ENCODE peak calls at places on chromosome 2, in six cellular contexts. P, C, O, F, J and M are unnamed samples.
A peak's percentile ranks its signal among the peaks of the same experiment; 100 is the strongest.

GRCh38 chr2:26340831-26341230 is 5.1 kb upstream of the SELENOI start:
- DNase-seq in C (no peak), F (no peak), J (no peak), P (no peak), O (no peak), M (no peak)

GRCh38 chr2:44459754-44460153 is 98.0 kb downstream of the CAMKMT start:
- DNase-seq in P (no peak), F (no peak), O (no peak), C (no peak), J (no peak), M (no peak)

GRCh38 chr2:109422758-109423500 is 190.8 kb downstream of the SEPTIN10 start:
- DNase-seq in C (no peak), J (no peak), O (no peak), F (no peak), P (no peak), M (no peak)

GRCh38 chr2:61770746-61771145 is 83.1 kb downstream of the FAM161A start:
- DNase-seq in C (no peak), O (peak; percentile 3), J (no peak), P (no peak), F (no peak), M (no peak)

GRCh38 chr2:19990416-19990728 is 467 bp upstream of the WDR35 start:
- DNase-seq in J (no peak), C (no peak), O (no peak), F (peak; percentile 7), P (no peak), M (no peak)

GRCh38 chr2:214412679-214413078 is 1.8 kb downstream of the VWC2L start:
- DNase-seq in F (no peak), C (no peak), P (no peak), O (no peak), J (no peak), M (no peak)

GRCh38 chr2:217827430-217828201 is 175.2 kb downstream of the TNS1 start:
- DNase-seq in O (no peak), C (no peak), J (no peak), F (peak; percentile 33), P (no peak), M (no peak)

GRCh38 chr2:240216197-240216596 is 75.7 kb upstream of the OTOS start:
- DNase-seq in J (no peak), C (no peak), O (no peak), F (no peak), P (no peak), M (no peak)

GRCh38 chr2:132975490-132976105 is 305.6 kb upstream of the LYPD1 start:
- DNase-seq in P (no peak), F (no peak), J (no peak), O (no peak), C (no peak), M (peak; percentile 14)

GRCh38 chr2:167537743-167538142 is 649.5 kb downstream of the XIRP2 start:
- DNase-seq in O (no peak), C (no peak), F (no peak), P (no peak), J (no peak), M (no peak)

GRCh38 chr2:159942149-159942548 is 120.3 kb downstream of the PLA2R1 start:
- DNase-seq in C (no peak), F (peak; percentile 61), P (no peak), J (no peak), O (no peak), M (no peak)

GRCh38 chr2:15170068-15170775 is 390.9 kb downstream of the NBAS start:
- DNase-seq in C (no peak), P (no peak), F (peak; percentile 65), O (no peak), J (no peak), M (no peak)

GRCh38 chr2:69102234-69102633 is 89.3 kb downstream of the ANTXR1 start:
- DNase-seq in F (no peak), P (no peak), C (no peak), O (no peak), J (no peak), M (no peak)

GRCh38 chr2:85578243-85579180 is 1.1 kb downstream of the VAMP8 start:
- DNase-seq in O (no peak), P (peak; percentile 61), C (no peak), F (no peak), J (no peak), M (peak; percentile 58)

GRCh38 chr2:174829550-174829949 is 65.3 kb upstream of the CHRNA1 start:
- DNase-seq in F (peak; percentile 29), P (no peak), J (no peak), O (no peak), C (no peak), M (no peak)

GRCh38 chr2:105915005-105915558 is 170.4 kb downstream of the NCK2 start:
- DNase-seq in C (peak; percentile 83), O (no peak), F (no peak), P (no peak), J (no peak), M (peak; percentile 67)

GRCh38 chr2:24825883-24826800 is 32.9 kb downstream of the CENPO start:
- DNase-seq in O (no peak), P (no peak), F (peak; percentile 27), C (no peak), J (no peak), M (no peak)

GRCh38 chr2:187477041-187477440 is 29.0 kb upstream of the CALCRL start:
- DNase-seq in O (no peak), C (no peak), P (no peak), F (no peak), J (no peak), M (no peak)

GRCh38 chr2:112465373-112465772 is 16.6 kb upstream of the TTL start:
- DNase-seq in F (peak; percentile 46), O (peak; percentile 4), J (no peak), C (no peak), P (no peak), M (no peak)

GRCh38 chr2:173150087-173150486 is 74.4 kb downstream of the MAP3K20 start:
- DNase-seq in F (peak; percentile 57), O (peak; percentile 41), J (no peak), P (no peak), C (no peak), M (no peak)

GRCh38 chr2:174490032-174490431 is 3.2 kb upstream of the GPR155 start:
- DNase-seq in J (no peak), P (no peak), O (no peak), F (no peak), C (peak; percentile 31), M (peak; percentile 16)

GRCh38 chr2:173161040-173161439 is 85.4 kb downstream of the MAP3K20 start:
- DNase-seq in F (no peak), P (no peak), O (no peak), C (no peak), J (no peak), M (no peak)

GRCh38 chr2:203625712-203626111 is 80.7 kb upstream of the CD28 start:
- DNase-seq in F (no peak), P (no peak), O (no peak), C (no peak), J (no peak), M (no peak)

GRCh38 chr2:57333221-57333620 is 713.4 kb upstream of the VRK2 start:
- DNase-seq in F (no peak), P (no peak), O (no peak), C (no peak), J (no peak), M (no peak)

GRCh38 chr2:158091647-158092046 is 10.0 kb upstream of the UPP2 start:
- DNase-seq in O (no peak), J (no peak), F (no peak), C (no peak), P (no peak), M (no peak)

GRCh38 chr2:73235315-73236028 is 1.4 kb downstream of the CCT7 start:
- DNase-seq in C (no peak), F (no peak), J (no peak), O (no peak), P (no peak), M (no peak)

GRCh38 chr2:102736607-102737409 is 25.0 kb upstream of the TMEM182 start:
- DNase-seq in P (peak; percentile 91), F (peak; percentile 73), O (peak; percentile 36), C (peak; percentile 80), J (peak; percentile 89), M (peak; percentile 86)

GRCh38 chr2:109123586-109124201 is 5.3 kb upstream of the SH3RF3 start:
- DNase-seq in F (no peak), P (no peak), J (no peak), O (no peak), C (no peak), M (no peak)

GRCh38 chr2:111667542-111668273 is 216.3 kb downstream of the ANAPC1 start:
- DNase-seq in P (peak; percentile 17), C (no peak), F (peak; percentile 89), J (peak; percentile 66), O (peak; percentile 60), M (no peak)

GRCh38 chr2:237687666-237688065 is 60.3 kb downstream of the LRRFIP1 start:
- DNase-seq in F (peak; percentile 97), C (no peak), O (peak; percentile 99), J (peak; percentile 66), P (peak; percentile 85), M (peak; percentile 87)

GRCh38 chr2:237682901-237683670 is 55.7 kb downstream of the LRRFIP1 start:
- DNase-seq in P (peak; percentile 84), C (no peak), J (no peak), O (no peak), F (no peak), M (no peak)

GRCh38 chr2:237686659-237687136 is 59.3 kb downstream of the LRRFIP1 start:
- DNase-seq in O (no peak), J (no peak), P (no peak), C (no peak), F (peak; percentile 58), M (peak; percentile 36)

GRCh38 chr2:237688081-237688480 is 60.7 kb downstream of the LRRFIP1 start:
- DNase-seq in P (no peak), F (no peak), C (no peak), O (no peak), J (no peak), M (no peak)

DNA sequence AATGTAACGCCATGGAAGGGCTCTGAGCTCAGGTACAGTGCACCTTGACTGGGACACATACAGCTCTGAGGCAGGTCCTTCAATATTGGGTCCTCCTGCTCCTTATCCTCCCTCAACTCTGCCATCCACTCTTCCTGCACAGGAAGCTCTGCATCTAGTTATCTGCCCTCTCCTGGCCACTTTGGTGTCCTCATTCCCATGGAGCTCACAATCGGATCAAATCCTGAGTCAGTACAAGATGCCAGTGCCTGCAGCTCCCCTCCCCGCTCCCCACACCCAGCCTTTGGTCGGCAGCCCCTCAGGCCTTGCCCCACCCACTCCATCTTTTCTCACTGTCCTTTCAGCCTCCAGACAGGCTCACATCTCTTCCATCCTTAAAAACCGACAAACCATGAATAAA is 58.0 kb downstream of the LRRFIP1 start:
- DNase-seq in F (no peak), O (no peak), J (no peak), C (no peak), P (no peak), M (no peak)
- TF ChIP-seq CTCF in F (peak; percentile 32), O (peak; percentile 72), J (peak; percentile 9), C (no peak), P (peak; percentile 23), M (no peak)

GRCh38 chr2:238284802-238285515 is 3.5 kb downstream of the PER2 start:
- DNase-seq in P (peak; percentile 64), O (no peak), J (no peak), F (no peak), C (no peak), M (no peak)
- H3K4me3 ChIP-seq in P (no peak overlapping the region), O (no peak overlapping the region), J (no peak overlapping the region), F (no peak overlapping the region), C (no peak overlapping the region), M (no peak overlapping the region)

GRCh38 chr2:107932986-107933385 is 53.3 kb upstream of the SLC5A7 start:
- DNase-seq in C (peak; percentile 30), O (no peak), P (no peak), J (peak; percentile 21), F (peak; percentile 29), M (no peak)
- TF ChIP-seq CTCF in C (peak; percentile 55), O (peak; percentile 54), P (no peak), J (peak; percentile 79), F (peak; percentile 32), M (peak; percentile 24)

GRCh38 chr2:176960736-176961135 is 251.9 kb upstream of the HNRNPA3 start:
- DNase-seq in C (no peak), P (no peak), J (no peak), F (no peak), O (no peak), M (no peak)
- H3K4me3 ChIP-seq in C (no peak overlapping the region), P (no peak overlapping the region), J (no peak overlapping the region), F (no peak overlapping the region), O (no peak overlapping the region), M (no peak overlapping the region)